ENCODE peak calls at places on chromosomes 16 and 17, in five cellular contexts. K is colonic mucosa, F is testis, D is HCT116, W is astrocyte. M is an unnamed sample. For H3K4me1, the result is how much of the 10 kb centered on the place peaks cover.

GRCh38 chr16:15644306-15644961 is 1.5 kb upstream of the MARF1 start:
- DNase-seq in K (peak), F (no peak), D (peak), W (no peak), M (peak)

GRCh38 chr17:8204761-8205555 is 5.4 kb downstream of the AURKB start:
- DNase-seq in K (no peak), F (no peak), D (no peak), W (no peak), M (no peak)

GRCh38 chr16:55502801-55503366 is 6.0 kb upstream of the LPCAT2 start:
- DNase-seq in K (peak), F (peak), D (peak), W (peak), M (no peak)

GRCh38 chr16:77556203-77556602 is 121.4 kb upstream of the ADAMTS18 start:
- DNase-seq in K (no peak), F (no peak), D (no peak), W (peak), M (no peak)

GRCh38 chr17:81851423-81851822 is 8.9 kb downstream of the P4HB start:
- DNase-seq in K (no peak), F (no peak), D (no peak), W (no peak), M (no peak)

GRCh38 chr17:36592316-36592710 is 634 bp downstream of the DHRS11 start:
- DNase-seq in K (peak), F (no peak), D (no peak), W (no peak), M (no peak)

GRCh38 chr17:61040666-61041065 is 359.0 kb upstream of the TBX2 start:
- DNase-seq in K (no peak), F (no peak), D (no peak), W (no peak), M (no peak)

GRCh38 chr16:67248401-67249177 is at the start of gene SLC9A5:
- DNase-seq in K (no peak), F (no peak), D (no peak), W (no peak), M (no peak)

GRCh38 chr17:14297161-14297851 is 3.6 kb upstream of the HS3ST3B1 start:
- DNase-seq in K (no peak), F (no peak), D (no peak), W (no peak), M (no peak)

GRCh38 chr16:5603836-5604235 is 506.2 kb upstream of the EEF2KMT start:
- DNase-seq in K (no peak), F (no peak), D (no peak), W (no peak), M (no peak)

GRCh38 chr16:5605404-5605803 is 507.8 kb upstream of the EEF2KMT start:
- DNase-seq in K (no peak), F (no peak), D (no peak), W (no peak), M (no peak)

GRCh38 chr16:5607169-5607568 is 509.6 kb upstream of the EEF2KMT start:
- DNase-seq in K (no peak), F (no peak), D (no peak), W (no peak), M (no peak)

DNA sequence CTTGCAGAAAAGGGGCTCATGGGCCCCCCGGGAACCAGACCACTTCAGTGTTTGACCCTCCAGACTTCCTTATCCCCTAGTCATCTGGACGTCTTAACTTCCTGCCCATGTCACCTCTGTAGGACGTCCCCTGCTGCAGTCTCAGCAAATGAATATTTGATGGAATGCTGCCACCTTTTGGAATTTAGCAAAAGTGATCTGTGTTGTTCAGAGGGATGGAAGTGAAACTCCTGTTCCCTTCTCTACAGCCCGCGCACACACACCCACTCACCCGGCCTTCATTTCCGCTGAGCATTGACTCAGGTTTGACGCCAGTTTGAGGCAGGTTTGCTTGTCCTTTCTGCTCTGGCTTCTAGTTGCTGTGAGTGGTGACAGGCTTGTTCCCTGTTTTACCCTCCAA is 507.2 kb upstream of the EEF2KMT start:
- DNase-seq in K (peak), F (no peak), D (peak), W (no peak), M (no peak)
- TF ChIP-seq CTCF in K (no peak), F (no peak), D (peak), W (no peak), M (no peak)

DNA sequence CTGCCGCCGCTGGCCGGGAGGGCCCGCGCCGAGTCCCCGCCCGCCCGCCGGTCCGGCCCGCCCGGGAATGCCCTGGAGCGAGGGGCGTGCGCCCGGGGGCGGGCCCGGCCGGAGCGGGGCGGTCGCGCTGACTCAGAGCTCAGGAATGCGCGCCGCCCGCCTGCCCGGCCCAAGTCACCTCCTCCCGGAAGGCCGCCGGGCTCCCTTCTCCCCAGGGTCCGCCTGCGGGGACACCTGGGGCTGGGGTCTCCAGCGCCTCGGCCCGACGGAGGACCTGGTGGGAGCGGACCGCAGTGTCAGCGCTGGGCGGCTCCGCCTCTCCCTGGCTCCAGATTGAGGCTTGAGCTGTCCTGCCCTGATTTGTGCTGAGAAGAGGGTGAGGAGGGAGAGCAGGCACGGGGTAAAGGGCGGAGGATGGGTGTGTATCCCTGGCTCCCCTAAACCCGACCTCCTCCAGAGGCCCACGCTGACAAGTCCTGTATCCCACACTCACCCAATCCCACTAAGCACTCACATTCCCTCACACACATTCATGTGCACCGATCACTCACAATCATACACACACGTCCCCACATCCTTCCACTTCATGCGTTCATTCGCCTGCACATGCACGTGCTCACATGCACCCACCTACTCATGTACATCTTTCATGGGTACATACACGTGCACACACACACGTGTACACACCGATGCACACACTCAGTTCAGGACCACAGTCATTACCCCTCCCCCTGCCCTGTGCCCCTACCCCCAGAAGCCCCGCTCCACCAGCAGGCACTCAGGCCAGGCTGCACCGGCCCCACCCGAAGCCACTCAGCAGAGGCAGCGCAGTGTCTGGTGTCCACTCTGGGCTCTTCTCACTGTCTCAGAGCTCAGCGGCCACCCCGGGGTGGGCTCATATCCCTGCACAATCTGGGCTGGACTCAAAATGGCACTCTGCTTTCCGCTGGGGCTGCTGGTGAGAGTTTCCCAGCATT is at the start of gene RHBDF1:
- DNase-seq in K (peak), F (peak), D (no peak), W (no peak), M (no peak)
- H3K4me1 ChIP-seq in K (under half), F (under half), D (under half), W (half or more), M (under half)

DNA sequence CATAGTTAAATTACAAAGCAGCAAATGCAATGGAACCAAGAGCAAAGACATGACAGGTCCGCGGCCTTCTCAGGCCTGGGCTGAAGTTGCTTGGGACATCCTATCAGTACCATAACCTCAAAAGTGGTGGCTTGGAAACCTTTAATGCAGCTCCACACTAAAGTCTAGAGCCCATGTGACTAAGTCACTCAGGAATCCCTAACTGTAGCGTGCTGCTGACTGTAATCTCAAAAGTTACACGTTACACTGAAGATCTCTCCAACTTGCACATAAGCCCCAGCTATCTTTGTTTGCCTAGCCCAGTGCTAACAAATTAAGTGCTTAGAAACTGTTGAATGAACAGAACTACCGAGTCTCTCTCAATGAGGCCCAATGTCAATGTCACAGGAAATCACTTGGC is 27.8 kb downstream of the NUP88 start:
- DNase-seq in K (no peak), F (no peak), D (no peak), W (peak), M (no peak)
- TF ChIP-seq CTCF in K (no peak), F (no peak), D (no peak), W (no peak), M (no peak)

DNA sequence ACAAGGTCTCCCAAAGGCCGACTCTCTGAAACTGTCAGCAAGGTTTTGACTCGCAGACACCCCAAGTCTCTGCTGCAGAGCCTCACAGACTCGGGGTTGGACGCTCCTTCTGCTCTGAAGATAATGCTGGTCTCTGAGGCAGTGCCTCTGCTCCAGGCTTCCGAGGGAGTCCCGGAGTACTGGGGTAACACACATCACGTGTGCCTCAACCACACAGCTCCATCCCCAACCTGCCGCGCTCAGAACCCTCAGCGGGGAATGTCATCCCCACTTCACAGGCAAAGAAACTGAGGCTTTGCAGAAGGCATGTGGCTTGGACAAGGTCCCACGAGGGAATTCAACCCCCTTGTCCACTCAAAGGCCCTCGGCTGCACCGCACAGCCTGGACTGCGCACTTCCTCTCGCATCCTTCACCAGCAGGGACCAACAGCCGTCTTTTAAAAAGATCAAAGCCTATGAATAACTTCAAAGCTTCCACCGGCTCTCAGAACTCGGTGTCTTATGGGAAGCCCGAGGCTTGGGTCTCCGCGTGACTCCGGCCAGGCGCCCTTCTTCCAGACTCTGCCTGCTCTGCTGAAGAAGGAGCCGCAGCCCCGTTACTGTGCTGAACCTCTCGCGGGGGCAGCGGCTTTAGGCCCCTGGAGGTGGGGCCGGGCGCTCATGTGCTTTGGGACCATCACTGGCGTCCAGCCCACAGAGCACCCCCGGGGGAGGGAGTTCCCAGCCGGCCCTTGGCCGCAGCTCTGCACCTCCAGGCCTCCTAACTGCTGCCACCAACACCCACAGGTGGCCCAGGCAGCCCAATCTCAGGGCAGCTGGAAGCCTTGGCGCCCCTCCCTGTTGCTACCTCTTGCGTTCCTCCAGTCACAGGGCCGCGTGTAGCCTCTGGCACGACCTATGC is 2.2 kb downstream of the TMEM204 start:
- DNase-seq in K (no peak), F (no peak), D (no peak), W (no peak), M (no peak)
- H3K4me1 ChIP-seq in K (under half), F (under half), D (under half), W (under half), M (under half)

GRCh38 chr17:9802701-9803100 is 11.3 kb upstream of the DHRS7C start:
- DNase-seq in K (no peak), F (no peak), D (no peak), W (no peak), M (no peak)

GRCh38 chr17:9801505-9801904 is 10.1 kb upstream of the DHRS7C start:
- DNase-seq in K (no peak), F (no peak), D (no peak), W (no peak), M (no peak)

GRCh38 chr17:9798724-9799123 is 7.3 kb upstream of the DHRS7C start:
- DNase-seq in K (no peak), F (no peak), D (no peak), W (no peak), M (no peak)

GRCh38 chr17:9802294-9802693 is 10.9 kb upstream of the DHRS7C start:
- DNase-seq in K (no peak), F (no peak), D (peak), W (no peak), M (no peak)

DNA sequence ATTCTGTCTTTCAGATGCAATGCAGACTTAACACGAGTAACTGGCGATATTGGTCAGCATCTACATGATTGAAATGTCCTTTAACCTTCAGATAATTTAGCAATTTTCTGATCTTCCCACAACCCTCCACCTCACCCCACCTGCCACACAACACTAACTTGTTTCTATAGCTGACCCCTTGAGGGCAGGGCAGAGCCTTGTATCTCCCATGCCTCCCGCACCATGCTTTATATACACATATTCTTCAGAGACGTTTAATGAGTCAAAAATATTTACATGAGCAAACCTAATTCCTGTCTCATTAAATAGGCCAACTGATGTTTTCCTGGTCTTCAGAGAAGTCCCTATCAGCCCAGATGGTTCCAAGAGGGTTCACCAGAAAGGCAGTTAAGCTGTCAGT is 6.6 kb upstream of the DHRS7C start:
- DNase-seq in K (no peak), F (no peak), D (no peak), W (no peak), M (no peak)
- TF ChIP-seq CTCF in K (no peak), F (no peak), D (no peak), W (no peak), M (no peak)

GRCh38 chr17:40093005-40093579 is 7.3 kb downstream of the NR1D1 start:
- DNase-seq in K (no peak), F (no peak), D (no peak), W (no peak), M (no peak)

GRCh38 chr17:40092581-40092980 is 7.8 kb downstream of the NR1D1 start:
- DNase-seq in K (no peak), F (no peak), D (no peak), W (no peak), M (no peak)

GRCh38 chr17:40090234-40091111 is 9.9 kb downstream of the NR1D1 start:
- DNase-seq in K (no peak), F (no peak), D (no peak), W (no peak), M (no peak)

GRCh38 chr17:40093580-40094201 is 6.7 kb downstream of the NR1D1 start:
- DNase-seq in K (no peak), F (no peak), D (no peak), W (no peak), M (no peak)

GRCh38 chr17:40091691-40092397 is 8.5 kb downstream of the NR1D1 start:
- DNase-seq in K (no peak), F (no peak), D (no peak), W (no peak), M (no peak)
- H3K4me1 ChIP-seq in K (under half), F (half or more), D (under half), W (under half), M (under half)

GRCh38 chr17:58084317-58084981 is 1.2 kb downstream of the DYNLL2 start:
- DNase-seq in K (peak), F (peak), D (peak), W (no peak), M (peak)
- TF ChIP-seq CTCF in K (no peak), F (no peak), D (peak), W (no peak), M (peak)

DNA sequence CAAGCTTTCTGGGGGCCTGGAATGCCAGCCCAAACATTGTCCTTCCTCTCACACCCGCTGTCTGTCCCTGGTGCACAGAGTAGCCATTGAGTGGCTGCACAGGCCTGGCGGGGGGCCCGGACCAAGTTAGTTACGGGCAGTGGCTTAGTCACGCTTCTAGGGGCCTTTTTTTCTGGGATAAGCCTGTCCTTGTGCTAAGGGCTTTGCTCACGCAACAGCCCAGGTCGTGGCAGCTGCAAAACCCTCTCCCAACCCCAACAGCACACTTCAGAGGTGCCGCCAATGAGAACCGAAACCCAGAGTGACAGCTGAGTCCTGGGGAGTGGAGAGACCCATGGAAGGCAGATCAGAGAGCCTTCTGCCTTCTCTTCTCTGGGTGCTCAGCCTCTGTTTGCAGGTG is 9.0 kb downstream of the WSCD1 start:
- DNase-seq in K (no peak), F (no peak), D (no peak), W (no peak), M (no peak)
- H3K4me1 ChIP-seq in K (under half), F (under half), D (under half), W (under half), M (under half)

GRCh38 chr16:89426736-89427525 is 63.4 kb downstream of the ANKRD11 start:
- DNase-seq in K (no peak), F (no peak), D (no peak), W (peak), M (no peak)

GRCh38 chr16:89423709-89424260 is 66.6 kb downstream of the ANKRD11 start:
- DNase-seq in K (no peak), F (no peak), D (no peak), W (no peak), M (no peak)

GRCh38 chr16:89422905-89423630 is 67.3 kb downstream of the ANKRD11 start:
- DNase-seq in K (no peak), F (no peak), D (no peak), W (peak), M (no peak)

GRCh38 chr16:89422527-89422904 is 67.8 kb downstream of the ANKRD11 start:
- DNase-seq in K (no peak), F (no peak), D (no peak), W (peak), M (no peak)

DNA sequence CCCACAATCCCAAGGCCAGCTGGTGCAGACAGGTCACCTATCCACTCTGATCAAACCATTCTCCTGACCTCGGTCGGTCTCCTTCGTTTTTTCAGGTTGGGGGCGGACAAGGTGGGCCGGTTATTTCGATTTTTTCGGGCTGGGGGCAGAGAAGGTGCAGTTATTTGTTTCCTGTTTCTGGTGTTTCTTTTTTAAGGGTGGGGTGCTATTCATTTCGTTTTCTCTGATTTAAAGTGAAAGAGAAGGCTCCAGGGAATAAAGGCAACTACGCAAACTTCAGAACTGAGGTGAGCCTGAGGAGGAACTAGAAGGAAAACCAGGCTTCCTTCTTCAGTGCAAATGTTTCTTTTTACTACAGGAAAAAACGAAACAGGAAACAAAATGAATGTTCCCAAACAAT is 64.8 kb downstream of the ANKRD11 start:
- DNase-seq in K (no peak), F (no peak), D (no peak), W (no peak), M (no peak)
- TF ChIP-seq CTCF in K (no peak), F (no peak), D (no peak), W (no peak), M (no peak)

DNA sequence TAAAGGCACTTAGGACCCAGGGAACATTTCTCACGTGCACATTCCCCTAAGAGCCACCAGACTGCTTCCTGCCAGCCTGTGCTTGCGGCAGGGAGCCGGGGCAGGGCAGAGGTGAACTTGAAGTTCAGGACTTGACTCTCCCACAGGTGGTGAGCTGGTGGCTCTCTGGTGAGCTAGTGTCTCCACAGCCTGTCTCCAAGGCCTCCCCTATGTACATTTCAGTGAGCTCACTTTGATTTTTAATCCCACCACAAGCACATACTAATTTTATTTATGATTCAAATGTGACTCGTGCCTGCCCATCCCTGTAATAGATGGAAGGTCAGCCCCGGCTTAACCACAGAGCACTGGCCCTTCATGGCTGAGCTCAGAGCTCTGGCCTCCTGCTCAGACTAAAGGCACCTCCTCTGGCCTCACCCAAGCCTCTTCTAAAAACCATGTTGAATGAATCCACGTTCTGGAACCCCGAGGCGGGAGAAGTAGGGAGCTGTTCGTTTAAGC is 9.2 kb downstream of the SNN start:
- DNase-seq in K (no peak), F (no peak), D (no peak), W (no peak), M (no peak)
- H3K4me1 ChIP-seq in K (under half), F (under half), D (half or more), W (under half), M (under half)

M was measured in foreskin keratinocyte.